ENCODE peak calls at places on chromosomes 5 and 9, in seven cellular contexts. X is mammary epithelial cell; Q is ovary; N is heart left ventricle; L is ascending aorta; J is IMR-90; R is effector memory CD4-positive, alpha-beta T cell. V is an unnamed sample.

GRCh38 chr5:67092447-67093023 is 104.1 kb downstream of the CD180 start:
- DNase-seq in X (no peak), Q (no peak), N (no peak), L (no peak), J (peak; percentile 27), R (no peak), V (no peak)

GRCh38 chr9:116895956-116896355 is 208.9 kb downstream of the TRIM32 start:
- DNase-seq in X (no peak), Q (no peak), N (no peak), L (no peak), J (no peak), R (no peak), V (no peak)

GRCh38 chr5:36357391-36357790 is 55.7 kb upstream of the RANBP3L start:
- DNase-seq in X (no peak), Q (no peak), N (no peak), L (no peak), J (peak; percentile 63), R (no peak), V (no peak)

GRCh38 chr9:104970588-104970987 is 42.6 kb upstream of the ABCA1 start:
- DNase-seq in X (no peak), Q (no peak), N (no peak), L (no peak), J (peak; percentile 34), R (no peak), V (no peak)

GRCh38 chr5:37071487-37071886 is 177.7 kb downstream of the CPLANE1 start:
- DNase-seq in X (no peak), Q (no peak), N (no peak), L (no peak), J (no peak), R (no peak), V (no peak)

GRCh38 chr5:87048156-87048555 is 219.5 kb upstream of the RASA1 start:
- DNase-seq in X (peak; percentile 4), Q (no peak), N (no peak), L (no peak), J (no peak), R (no peak), V (no peak)

GRCh38 chr9:971901-972511 is 4.4 kb upstream of the DMRT3 start:
- DNase-seq in X (no peak), Q (no peak), N (no peak), L (no peak), J (no peak), R (no peak), V (no peak)

GRCh38 chr5:18990852-18991251 is 997.1 kb downstream of the CDH18 start:
- DNase-seq in X (no peak), Q (no peak), N (no peak), L (no peak), J (no peak), R (no peak), V (no peak)

GRCh38 chr5:14716755-14717752 is 52.5 kb downstream of the OTULIN start:
- DNase-seq in X (no peak), Q (no peak), N (no peak), L (no peak), J (no peak), R (no peak), V (no peak)

GRCh38 chr9:22383720-22384119 is 62.9 kb upstream of the DMRTA1 start:
- DNase-seq in X (peak; percentile 23), Q (no peak), N (no peak), L (no peak), J (no peak), R (no peak), V (no peak)

GRCh38 chr5:176677209-176677931 is 30.1 kb downstream of the TSPAN17 start:
- DNase-seq in X (no peak), Q (no peak), N (no peak), L (no peak), J (no peak), R (no peak), V (no peak)

GRCh38 chr9:113593682-113594281 is 130.3 kb downstream of the RGS3 start:
- DNase-seq in X (peak; percentile 97), Q (peak; percentile 85), N (peak; percentile 98), L (peak; percentile 96), J (peak; percentile 98), R (no peak), V (peak; percentile 79)

GRCh38 chr9:33623658-33624586 is 99.9 kb downstream of the ANKRD18B start:
- DNase-seq in X (peak; percentile 74), Q (peak; percentile 27), N (peak; percentile 49), L (no peak), J (peak; percentile 67), R (peak; percentile 28), V (peak; percentile 67)

GRCh38 chr5:5342784-5343183 is 79.7 kb upstream of the ICE1 start:
- DNase-seq in X (peak; percentile 12), Q (no peak), N (no peak), L (no peak), J (peak; percentile 13), R (no peak), V (no peak)

GRCh38 chr9:14021871-14022525 is 291.9 kb downstream of the NFIB start:
- DNase-seq in X (peak; percentile 43), Q (no peak), N (no peak), L (no peak), J (peak; percentile 21), R (no peak), V (no peak)

GRCh38 chr9:89686621-89687020 is 81.8 kb downstream of the GADD45G start:
- DNase-seq in X (no peak), Q (no peak), N (no peak), L (no peak), J (no peak), R (no peak), V (no peak)

GRCh38 chr9:5509573-5509972 is 758 bp upstream of the PDCD1LG2 start:
- DNase-seq in X (peak; percentile 80), Q (no peak), N (no peak), L (no peak), J (peak; percentile 99), R (no peak), V (no peak)

GRCh38 chr5:159849437-159850191 is 66.7 kb upstream of the ADRA1B start:
- DNase-seq in X (peak; percentile 82), Q (no peak), N (no peak), L (no peak), J (peak; percentile 80), R (no peak), V (no peak)

GRCh38 chr9:7320139-7320538 is 479.4 kb downstream of the DMAC1 start:
- DNase-seq in X (peak; percentile 91), Q (no peak), N (no peak), L (no peak), J (peak; percentile 99), R (no peak), V (no peak)

DNA sequence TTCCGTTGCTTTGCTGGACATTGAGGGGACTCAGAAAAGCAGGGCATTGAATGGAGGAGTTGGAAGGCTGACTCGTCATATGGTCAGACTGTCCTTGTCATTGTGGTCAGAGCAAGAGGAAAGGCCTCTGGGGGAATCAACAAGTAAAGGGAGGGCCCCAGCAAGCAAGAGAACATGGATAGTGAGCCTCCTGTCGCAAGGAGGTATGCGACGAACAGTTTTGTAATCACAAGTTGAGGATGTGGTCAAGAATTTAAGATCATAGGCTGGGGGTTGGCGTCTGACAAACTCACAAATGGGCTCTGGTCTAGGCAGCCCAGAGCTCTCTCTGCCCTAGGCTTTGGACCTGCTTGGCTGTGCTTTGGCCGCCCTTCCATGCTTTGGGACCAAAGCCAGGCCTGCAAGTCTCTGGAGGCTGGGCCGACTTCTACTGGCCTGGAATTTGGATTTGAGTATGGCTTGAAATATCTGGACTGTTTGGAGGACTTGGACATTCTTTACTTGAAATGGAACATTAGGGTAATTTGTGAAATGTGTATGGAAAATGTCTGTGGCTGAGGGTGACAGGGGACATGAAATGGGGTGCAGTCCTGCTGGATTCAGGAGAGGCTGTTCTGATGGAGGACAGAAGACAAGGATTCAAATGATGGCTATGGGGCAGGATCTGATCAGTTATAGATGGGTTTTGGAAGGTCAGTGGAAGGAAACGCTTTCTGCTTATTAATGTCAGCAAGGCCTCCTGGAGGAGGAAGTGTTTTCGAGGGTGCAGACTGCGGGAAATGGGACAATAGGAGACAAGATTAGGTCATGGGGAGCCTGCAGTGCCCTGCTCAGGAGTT is 19.2 kb upstream of the NDST1 start:
- DNase-seq in X (no peak), Q (peak; percentile 82), N (peak; percentile 80), L (no peak), J (peak; percentile 59), R (no peak), V (peak; percentile 61)
- H3K4me1 ChIP-seq in X (peaks cover 69% of the 10 kb centered on the region), Q (peaks cover 40% of the 10 kb centered on the region), N (peaks cover 75% of the 10 kb centered on the region), L (peaks cover 54% of the 10 kb centered on the region), J (peaks cover 53% of the 10 kb centered on the region), R (peaks cover 6% of the 10 kb centered on the region), V (peaks cover 39% of the 10 kb centered on the region)

DNA sequence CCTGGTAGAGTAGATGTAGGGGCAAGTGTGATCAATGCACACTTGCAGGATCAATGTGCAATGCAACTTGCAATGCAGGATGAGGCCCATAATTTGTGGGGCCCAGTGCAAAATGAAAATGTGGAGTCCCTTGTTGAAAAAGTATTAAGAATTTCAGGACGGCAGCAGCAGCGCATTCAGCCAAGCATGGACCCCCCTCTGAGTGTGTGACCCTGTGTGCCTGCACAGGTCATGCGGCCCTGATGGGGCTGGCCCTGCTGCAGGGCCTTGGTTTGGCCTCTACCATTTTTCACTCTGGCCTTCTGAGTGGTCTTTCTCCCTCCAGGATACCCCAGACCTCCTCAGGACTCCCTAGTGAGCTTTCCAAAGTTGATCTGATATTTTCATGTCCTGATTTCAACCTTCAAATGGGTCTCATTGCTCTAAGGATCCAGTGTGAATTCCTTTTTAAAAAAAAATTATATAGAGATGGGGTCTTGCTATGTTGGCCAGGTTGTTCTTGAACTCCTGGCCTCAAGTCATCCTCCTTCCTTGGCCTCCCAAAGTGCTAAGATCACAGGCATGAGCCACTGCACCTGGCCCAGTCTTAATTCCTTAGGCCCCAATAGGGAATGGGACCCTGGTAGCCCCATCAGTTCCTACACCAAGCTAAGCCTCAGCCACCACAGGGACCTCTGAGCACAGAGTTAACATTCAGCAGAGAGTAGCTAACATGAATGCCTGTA is 4.3 kb downstream of the ERGIC1 start:
- DNase-seq in X (no peak), Q (no peak), N (no peak), L (no peak), J (no peak), R (no peak), V (no peak)
- H3K36me3 ChIP-seq in X (no peaks in the 10 kb centered on the region), Q (no peaks in the 10 kb centered on the region), N (no peaks in the 10 kb centered on the region), L (peaks cover 9% of the 10 kb centered on the region), J (peaks cover 25% of the 10 kb centered on the region), R (no peaks in the 10 kb centered on the region), V (peaks cover 5% of the 10 kb centered on the region)

GRCh38 chr9:133116346-133117231 is 4.5 kb downstream of the RALGDS start:
- DNase-seq in X (no peak), Q (peak; percentile 28), N (no peak), L (no peak), J (no peak), R (no peak), V (no peak)

GRCh38 chr9:133118179-133118520 is 2.9 kb downstream of the RALGDS start:
- DNase-seq in X (no peak), Q (no peak), N (no peak), L (no peak), J (no peak), R (no peak), V (no peak)

GRCh38 chr9:133118568-133118967 is 2.5 kb downstream of the RALGDS start:
- DNase-seq in X (no peak), Q (no peak), N (no peak), L (no peak), J (no peak), R (no peak), V (no peak)

GRCh38 chr9:133119039-133119438 is 2.0 kb downstream of the RALGDS start:
- DNase-seq in X (no peak), Q (no peak), N (no peak), L (no peak), J (no peak), R (no peak), V (no peak)

GRCh38 chr9:133117271-133118178 is 3.5 kb downstream of the RALGDS start:
- DNase-seq in X (no peak), Q (no peak), N (peak; percentile 61), L (no peak), J (no peak), R (no peak), V (no peak)
- H3K27ac ChIP-seq in X (no peak overlapping the region), Q (no peak overlapping the region), N (peak overlapping the region; percentile 77), L (no peak overlapping the region), J (no peak overlapping the region), R (no peak overlapping the region), V (no peak overlapping the region)

GRCh38 chr5:157603333-157604190 is 28.0 kb upstream of the ADAM19 start:
- DNase-seq in X (peak; percentile 97), Q (no peak), N (no peak), L (no peak), J (peak; percentile 93), R (peak; percentile 66), V (no peak)
- H3K4me1 ChIP-seq in X (peaks cover 58% of the 10 kb centered on the region), Q (no peaks in the 10 kb centered on the region), N (no peaks in the 10 kb centered on the region), L (no peaks in the 10 kb centered on the region), J (peaks cover 8% of the 10 kb centered on the region), R (peaks cover 45% of the 10 kb centered on the region), V (no peaks in the 10 kb centered on the region)

V was measured in lung.